ENCODE peak calls at places on chromosomes 3 and 15, in six cellular contexts. K is A549, R is RWPE1, Z is brain microvascular endothelial cell, C is Right ventricle myocardium superior, P is mesenchymal stem cell. S is an unnamed sample.

GRCh38 chr3:20041197-20041780 is 1.0 kb downstream of the KAT2B start:
- DNase-seq in R (no peak), Z (peak), K (peak), C (peak), P (peak), S (peak)

GRCh38 chr3:9932843-9933560 is 632 bp upstream of the CRELD1 start:
- DNase-seq in Z (peak), P (peak), K (peak), R (peak), C (peak), S (peak)

GRCh38 chr3:8658326-8659212 is 14.0 kb upstream of the SSUH2 start:
- DNase-seq in Z (peak), K (peak), P (no peak), C (peak), R (peak), S (peak)

GRCh38 chr15:38688761-38689160 is 124.1 kb upstream of the RASGRP1 start:
- DNase-seq in P (no peak), K (no peak), C (no peak), Z (no peak), R (no peak), S (no peak)

GRCh38 chr15:99137111-99137546 is 32.2 kb downstream of the SYNM start:
- DNase-seq in R (no peak), C (no peak), K (no peak), P (no peak), Z (no peak), S (no peak)

GRCh38 chr3:71245052-71245488 is 338.5 kb downstream of the FOXP1 start:
- DNase-seq in P (peak), R (no peak), Z (peak), K (peak), C (no peak), S (no peak)

GRCh38 chr15:77107531-77108355 is 36.8 kb upstream of the TSPAN3 start:
- DNase-seq in R (peak), P (peak), K (peak), Z (peak), C (peak), S (peak)

GRCh38 chr3:120348065-120348980 is 831 bp downstream of the LRRC58 start:
- DNase-seq in Z (no peak), P (peak), R (peak), C (no peak), K (no peak), S (peak)

GRCh38 chr3:72488736-72489030 is 359.6 kb downstream of the SHQ1 start:
- DNase-seq in R (no peak), K (no peak), P (peak), C (no peak), Z (peak), S (no peak)

GRCh38 chr3:98690876-98691275 is 72.3 kb upstream of the ST3GAL6 start:
- DNase-seq in P (no peak), C (no peak), R (no peak), Z (peak), K (no peak), S (no peak)

GRCh38 chr3:194986208-194987043 is 284.5 kb downstream of the XXYLT1 start:
- DNase-seq in K (no peak), R (peak), P (no peak), Z (no peak), C (no peak), S (no peak)

GRCh38 chr3:61560452-61561373 is 658 bp upstream of the PTPRG start:
- DNase-seq in R (peak), P (peak), Z (peak), K (peak), C (peak), S (no peak)

GRCh38 chr3:34758630-34759261 is 880.6 kb upstream of the ARPP21 start:
- DNase-seq in C (no peak), R (no peak), K (no peak), P (no peak), Z (no peak), S (no peak)

GRCh38 chr3:176951144-176951543 is 246.1 kb downstream of the TBL1XR1 start:
- DNase-seq in R (no peak), C (peak), Z (no peak), K (no peak), P (no peak), S (no peak)

GRCh38 chr15:85024509-85025336 is 43.1 kb downstream of the PDE8A start:
- DNase-seq in R (peak), K (peak), Z (peak), C (no peak), P (peak), S (no peak)

GRCh38 chr3:195441476-195441970 is 1.3 kb downstream of the ACAP2 start:
- DNase-seq in R (no peak), C (no peak), P (peak), K (no peak), Z (no peak), S (no peak)

GRCh38 chr3:17023006-17023664 is 138.4 kb downstream of the PLCL2 start:
- DNase-seq in K (no peak), P (peak), Z (no peak), C (no peak), R (no peak), S (no peak)

GRCh38 chr15:71089801-71090200 is 25.5 kb upstream of the THSD4 start:
- DNase-seq in Z (no peak), P (no peak), C (no peak), R (no peak), K (no peak), S (no peak)

GRCh38 chr3:58522759-58523425 is 14.1 kb downstream of the ACOX2 start:
- DNase-seq in P (no peak), K (no peak), Z (no peak), C (no peak), R (no peak), S (no peak)

GRCh38 chr15:55786341-55786740 is 43.4 kb upstream of the PRTG start:
- DNase-seq in K (no peak), R (no peak), C (no peak), Z (no peak), P (no peak), S (no peak)